ENCODE peak calls at places on chromosomes 4 and X, in nine cellular contexts. M is cardiac fibroblast; B is H4; O is activated CD4-positive, CD25-positive, alpha-beta regulatory T cell; Y is A172; H is uterus; V is D341Med; Q is ELF-1; F is C1 segment of cervical spinal cord. S is an unnamed sample.

GRCh38 chr4:19327364-19327763 is 924.3 kb upstream of the SLIT2 start:
- DNase-seq in M (no peak), B (no peak), O (no peak), Y (no peak), H (no peak), V (no peak), Q (no peak), F (no peak), S (no peak)

GRCh38 chrX:310621-311155 is 7.9 kb downstream of the GTPBP6 start:
- DNase-seq in M (no peak), B (no peak), O (no peak), Y (no peak), H (no peak), V (no peak), Q (no peak), F (no peak), S (no peak)

GRCh38 chrX:110698696-110699095 is 96.9 kb downstream of the CHRDL1 start:
- DNase-seq in M (no peak), B (no peak), O (no peak), Y (no peak), H (no peak), V (no peak), Q (no peak), F (no peak), S (no peak)

GRCh38 chr4:182715548-182715947 is 201.6 kb downstream of the DCTD start:
- DNase-seq in M (no peak), B (no peak), O (no peak), Y (no peak), H (no peak), V (no peak), Q (peak), F (no peak), S (no peak)

GRCh38 chrX:40570346-40571093 is 10.2 kb upstream of the ATP6AP2 start:
- DNase-seq in M (no peak), B (no peak), O (no peak), Y (no peak), H (no peak), V (no peak), Q (peak), F (peak), S (no peak)

GRCh38 chr4:72312032-72312650 is 256.9 kb downstream of the ADAMTS3 start:
- DNase-seq in M (peak), B (peak), O (no peak), Y (peak), H (peak), V (no peak), Q (peak), F (peak), S (peak)

GRCh38 chr4:8167815-8168214 is 9.2 kb upstream of the ABLIM2 start:
- DNase-seq in M (no peak), B (no peak), O (no peak), Y (no peak), H (no peak), V (no peak), Q (no peak), F (no peak), S (no peak)

GRCh38 chr4:123564758-123565346 is 168.3 kb downstream of the SPRY1 start:
- DNase-seq in M (peak), B (peak), O (no peak), Y (peak), H (no peak), V (peak), Q (peak), F (peak), S (peak)

GRCh38 chr4:185772391-185773093 is 39.5 kb downstream of the SORBS2 start:
- DNase-seq in M (no peak), B (no peak), O (no peak), Y (no peak), H (no peak), V (no peak), Q (no peak), F (no peak), S (no peak)

GRCh38 chr4:183935355-183936005 is 30.4 kb downstream of the STOX2 start:
- DNase-seq in M (no peak), B (no peak), O (no peak), Y (no peak), H (no peak), V (no peak), Q (no peak), F (no peak), S (no peak)

GRCh38 chr4:79857811-79858210 is 215.2 kb downstream of the ANTXR2 start:
- DNase-seq in M (no peak), B (no peak), O (no peak), Y (no peak), H (no peak), V (no peak), Q (no peak), F (no peak), S (no peak)

GRCh38 chr4:26000274-26000950 is 86.4 kb downstream of the SMIM20 start:
- DNase-seq in M (no peak), B (no peak), O (no peak), Y (no peak), H (no peak), V (no peak), Q (peak), F (no peak), S (no peak)

GRCh38 chrX:49209434-49210251 is 9.7 kb upstream of the SYP start:
- DNase-seq in M (no peak), B (no peak), O (no peak), Y (no peak), H (no peak), V (no peak), Q (peak), F (no peak), S (no peak)

GRCh38 chrX:150258463-150259430 is 104.4 kb upstream of the MAMLD1 start:
- DNase-seq in M (peak), B (no peak), O (no peak), Y (no peak), H (no peak), V (no peak), Q (no peak), F (no peak), S (peak)

GRCh38 chr4:24537025-24537424 is 47.3 kb downstream of the DHX15 start:
- DNase-seq in M (no peak), B (no peak), O (no peak), Y (no peak), H (no peak), V (no peak), Q (no peak), F (no peak), S (no peak)

GRCh38 chr4:39898015-39898414 is 79.7 kb downstream of the PDS5A start:
- DNase-seq in M (no peak), B (no peak), O (no peak), Y (no peak), H (no peak), V (no peak), Q (no peak), F (no peak), S (no peak)

GRCh38 chr4:92969650-92970370 is 666.0 kb downstream of the GRID2 start:
- DNase-seq in M (peak), B (peak), O (no peak), Y (peak), H (no peak), V (no peak), Q (no peak), F (no peak), S (peak)

GRCh38 chrX:145848857-145849256 is 31.2 kb downstream of the SLITRK2 start:
- DNase-seq in M (no peak), B (no peak), O (no peak), Y (no peak), H (no peak), V (no peak), Q (no peak), F (no peak), S (no peak)

GRCh38 chrX:110384490-110384889 is 25.8 kb downstream of the RTL9 start:
- DNase-seq in M (peak), B (peak), O (no peak), Y (peak), H (no peak), V (no peak), Q (no peak), F (no peak), S (peak)

GRCh38 chr4:157076578-157076947 is 613 bp downstream of the GLRB start:
- DNase-seq in M (no peak), B (no peak), O (no peak), Y (no peak), H (no peak), V (peak), Q (peak), F (no peak), S (no peak)

GRCh38 chr4:52627876-52628275 is 31.2 kb downstream of the USP46 start:
- DNase-seq in M (no peak), B (no peak), O (no peak), Y (no peak), H (no peak), V (no peak), Q (no peak), F (no peak), S (no peak)

GRCh38 chr4:38560763-38561558 is 103.0 kb upstream of the KLF3 start:
- DNase-seq in M (no peak), B (no peak), O (no peak), Y (no peak), H (no peak), V (no peak), Q (no peak), F (no peak), S (no peak)

GRCh38 chrX:46381630-46382029 is 163.6 kb downstream of the ZNF674 start:
- DNase-seq in M (peak), B (peak), O (no peak), Y (peak), H (no peak), V (peak), Q (peak), F (no peak), S (no peak)

GRCh38 chrX:19799319-19800182 is 87.8 kb downstream of the SH3KBP1 start:
- DNase-seq in M (peak), B (no peak), O (peak), Y (peak), H (no peak), V (no peak), Q (no peak), F (no peak), S (no peak)

GRCh38 chrX:120111611-120112010 is 4.1 kb downstream of the RHOXF1 start:
- DNase-seq in M (no peak), B (no peak), O (no peak), Y (no peak), H (no peak), V (no peak), Q (no peak), F (no peak), S (no peak)

GRCh38 chrX:151713859-151714258 is 2.0 kb upstream of the FATE1 start:
- DNase-seq in M (peak), B (peak), O (no peak), Y (peak), H (no peak), V (peak), Q (peak), F (no peak), S (no peak)

GRCh38 chr4:182206916-182207315 is 36.3 kb upstream of the TENM3 start:
- DNase-seq in M (peak), B (no peak), O (no peak), Y (no peak), H (no peak), V (no peak), Q (no peak), F (no peak), S (no peak)

S was measured in RCC 7860.